ENCODE peak calls at places on chromosome 3, in six cellular contexts. One of them, this sample, is unnamed.

GRCh38 chr3:188165596-188165995 is 11.6 kb downstream of the LPP start:
- DNase-seq in GM23248: no peak
- DNase-seq in GM23338: no peak
- DNase-seq in SK-N-SH: no peak
- DNase-seq in MM.1S: no peak
- DNase-seq in PC-3: no peak
- DNase-seq in this sample: no peak

GRCh38 chr3:41318520-41318919 is 119.2 kb downstream of the CTNNB1 start:
- DNase-seq in GM23248: peak; percentile 40
- DNase-seq in GM23338: no peak
- DNase-seq in SK-N-SH: no peak
- DNase-seq in MM.1S: no peak
- DNase-seq in PC-3: peak; percentile 64
- DNase-seq in this sample: peak; percentile 29

GRCh38 chr3:160200328-160200727 is 24.9 kb upstream of the C3orf80 start:
- DNase-seq in GM23248: no peak
- DNase-seq in GM23338: no peak
- DNase-seq in SK-N-SH: no peak
- DNase-seq in MM.1S: no peak
- DNase-seq in PC-3: no peak
- DNase-seq in this sample: no peak

GRCh38 chr3:146540236-146540635 is 4.2 kb downstream of the PLSCR1 start:
- DNase-seq in GM23248: no peak
- DNase-seq in GM23338: no peak
- DNase-seq in SK-N-SH: no peak
- DNase-seq in MM.1S: peak; percentile 66
- DNase-seq in PC-3: no peak
- DNase-seq in this sample: no peak

GRCh38 chr3:21942328-21942727 is 191.3 kb upstream of the ZNF385D start:
- DNase-seq in GM23248: peak; percentile 93
- DNase-seq in GM23338: no peak
- DNase-seq in SK-N-SH: no peak
- DNase-seq in MM.1S: no peak
- DNase-seq in PC-3: peak; percentile 96
- DNase-seq in this sample: no peak

GRCh38 chr3:64056616-64057165 is 33.4 kb upstream of the PSMD6 start:
- DNase-seq in GM23248: peak; percentile 60
- DNase-seq in GM23338: no peak
- DNase-seq in SK-N-SH: no peak
- DNase-seq in MM.1S: no peak
- DNase-seq in PC-3: peak; percentile 60
- DNase-seq in this sample: no peak

GRCh38 chr3:67602816-67603215 is 51.6 kb downstream of the SUCLG2 start:
- DNase-seq in GM23248: no peak
- DNase-seq in GM23338: no peak
- DNase-seq in SK-N-SH: no peak
- DNase-seq in MM.1S: no peak
- DNase-seq in PC-3: no peak
- DNase-seq in this sample: no peak

GRCh38 chr3:139093840-139094239 is 49.1 kb upstream of the PRR23C start:
- DNase-seq in GM23248: no peak
- DNase-seq in GM23338: no peak
- DNase-seq in SK-N-SH: no peak
- DNase-seq in MM.1S: no peak
- DNase-seq in PC-3: no peak
- DNase-seq in this sample: no peak

GRCh38 chr3:27138562-27138961 is 230.6 kb downstream of the NEK10 start:
- DNase-seq in GM23248: no peak
- DNase-seq in GM23338: no peak
- DNase-seq in SK-N-SH: no peak
- DNase-seq in MM.1S: no peak
- DNase-seq in PC-3: peak; percentile 67
- DNase-seq in this sample: no peak

GRCh38 chr3:138594150-138594934 is at the start of gene CEP70:
- DNase-seq in GM23248: peak; percentile 97
- DNase-seq in GM23338: peak; percentile 98
- DNase-seq in SK-N-SH: peak; percentile 95
- DNase-seq in MM.1S: peak; percentile 97
- DNase-seq in PC-3: peak; percentile 93
- DNase-seq in this sample: peak; percentile 97

GRCh38 chr3:64209866-64210609 is 15.2 kb downstream of the PRICKLE2 start:
- DNase-seq in GM23248: peak; percentile 84
- DNase-seq in GM23338: no peak
- DNase-seq in SK-N-SH: peak; percentile 19
- DNase-seq in MM.1S: no peak
- DNase-seq in PC-3: no peak
- DNase-seq in this sample: no peak

GRCh38 chr3:99915911-99916310 is 98.2 kb downstream of the CMSS1 start:
- DNase-seq in GM23248: no peak
- DNase-seq in GM23338: no peak
- DNase-seq in SK-N-SH: no peak
- DNase-seq in MM.1S: no peak
- DNase-seq in PC-3: no peak
- DNase-seq in this sample: no peak

GRCh38 chr3:160163259-160163878 is 61.9 kb upstream of the C3orf80 start:
- DNase-seq in GM23248: peak; percentile 63
- DNase-seq in GM23338: no peak
- DNase-seq in SK-N-SH: peak; percentile 46
- DNase-seq in MM.1S: peak; percentile 64
- DNase-seq in PC-3: peak; percentile 46
- DNase-seq in this sample: no peak

GRCh38 chr3:184181596-184181995 is 4.4 kb upstream of the ABCF3 start:
- DNase-seq in GM23248: no peak
- DNase-seq in GM23338: no peak
- DNase-seq in SK-N-SH: no peak
- DNase-seq in MM.1S: no peak
- DNase-seq in PC-3: no peak
- DNase-seq in this sample: no peak

GRCh38 chr3:8485141-8485840 is 16.3 kb upstream of the LMCD1 start:
- DNase-seq in GM23248: no peak
- DNase-seq in GM23338: no peak
- DNase-seq in SK-N-SH: no peak
- DNase-seq in MM.1S: no peak
- DNase-seq in PC-3: no peak
- DNase-seq in this sample: no peak

GRCh38 chr3:124731760-124732159 is 1.5 kb downstream of the UMPS start:
- DNase-seq in GM23248: no peak
- DNase-seq in GM23338: no peak
- DNase-seq in SK-N-SH: no peak
- DNase-seq in MM.1S: no peak
- DNase-seq in PC-3: no peak
- DNase-seq in this sample: no peak

GRCh38 chr3:124730920-124731297 is 657 bp downstream of the UMPS start:
- DNase-seq in GM23248: no peak
- DNase-seq in GM23338: no peak
- DNase-seq in SK-N-SH: no peak
- DNase-seq in MM.1S: no peak
- DNase-seq in PC-3: no peak
- DNase-seq in this sample: no peak

DNA sequence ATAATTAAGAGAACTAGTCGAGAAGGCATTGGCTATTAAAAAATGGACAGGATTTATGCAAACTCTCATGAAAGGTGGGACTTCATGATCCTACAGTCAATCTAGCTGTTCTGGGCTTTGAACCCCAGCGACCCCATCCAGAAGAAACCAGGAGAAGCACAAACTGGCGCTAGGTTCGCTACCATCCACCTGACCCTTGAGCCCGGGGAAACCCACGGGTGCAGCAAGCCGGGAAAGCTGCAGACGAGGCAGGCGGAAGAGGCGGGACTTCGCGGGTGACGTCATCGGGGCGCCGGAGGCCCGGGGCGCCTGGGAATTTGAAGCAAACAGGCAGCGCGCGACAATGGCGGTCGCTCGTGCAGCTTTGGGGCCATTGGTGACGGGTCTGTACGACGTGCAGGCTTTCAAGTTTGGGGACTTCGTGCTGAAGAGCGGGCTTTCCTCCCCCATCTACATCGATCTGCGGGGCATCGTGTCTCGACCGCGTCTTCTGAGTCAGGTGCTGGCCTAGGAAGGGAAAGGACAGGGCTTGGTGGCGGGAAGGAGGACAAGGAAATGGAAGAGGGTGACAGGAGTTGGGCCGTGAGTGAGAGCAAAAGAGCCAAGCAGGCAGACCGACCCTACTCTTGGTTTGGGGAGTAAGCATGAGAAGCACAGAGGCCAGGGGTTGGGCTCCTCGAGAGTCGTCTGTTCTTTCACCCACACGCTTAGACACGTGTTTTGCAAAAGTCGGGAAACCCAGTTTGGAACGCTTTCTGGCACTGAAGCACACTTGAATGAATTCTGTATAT is at the start of gene UMPS:
- DNase-seq in GM23248: peak; percentile 93
- DNase-seq in GM23338: peak; percentile 90
- DNase-seq in SK-N-SH: peak; percentile 92
- DNase-seq in MM.1S: peak; percentile 92
- DNase-seq in PC-3: peak; percentile 80
- DNase-seq in this sample: peak; percentile 92
- TF ChIP-seq EZH2phosphoT487 in GM23248: no peak
- TF ChIP-seq EZH2phosphoT487 in GM23338: no peak
- TF ChIP-seq EZH2phosphoT487 in SK-N-SH: no peak
- TF ChIP-seq EZH2phosphoT487 in MM.1S: no peak
- TF ChIP-seq EZH2phosphoT487 in PC-3: no peak
- TF ChIP-seq EZH2phosphoT487 in this sample: no peak

GRCh38 chr3:56323986-56324420 is 144.3 kb downstream of the ERC2 start:
- DNase-seq in GM23248: peak; percentile 89
- DNase-seq in GM23338: no peak
- DNase-seq in SK-N-SH: no peak
- DNase-seq in MM.1S: no peak
- DNase-seq in PC-3: peak; percentile 43
- DNase-seq in this sample: peak; percentile 49
- H3K4me2 ChIP-seq in GM23248: peak overlapping the region; percentile 14
- H3K4me2 ChIP-seq in GM23338: peak overlapping the region; percentile 50
- H3K4me2 ChIP-seq in SK-N-SH: peak overlapping the region; percentile 4
- H3K4me2 ChIP-seq in MM.1S: no peak overlapping the region
- H3K4me2 ChIP-seq in PC-3: no peak overlapping the region
- H3K4me2 ChIP-seq in this sample: peak overlapping the region; percentile 12

GRCh38 chr3:5194801-5195509 is 7.4 kb downstream of the EDEM1 start:
- DNase-seq in GM23248: peak; percentile 93
- DNase-seq in GM23338: no peak
- DNase-seq in SK-N-SH: no peak
- DNase-seq in MM.1S: peak; percentile 73
- DNase-seq in PC-3: peak; percentile 95
- DNase-seq in this sample: no peak
- H3F3A ChIP-seq in GM23248: peaks cover 55% of the 10 kb centered on the region
- H3F3A ChIP-seq in GM23338: no peaks in the 10 kb centered on the region
- H3F3A ChIP-seq in SK-N-SH: peaks cover 30% of the 10 kb centered on the region
- H3F3A ChIP-seq in MM.1S: peaks cover 97% of the 10 kb centered on the region
- H3F3A ChIP-seq in PC-3: peaks cover 6% of the 10 kb centered on the region
- H3F3A ChIP-seq in this sample: no peaks in the 10 kb centered on the region

GRCh38 chr3:97264180-97264579 is 449.8 kb downstream of the EPHA6 start:
- DNase-seq in GM23248: no peak
- DNase-seq in GM23338: no peak
- DNase-seq in SK-N-SH: no peak
- DNase-seq in MM.1S: no peak
- DNase-seq in PC-3: no peak
- DNase-seq in this sample: no peak
- TF ChIP-seq EZH2phosphoT487 in GM23248: no peak
- TF ChIP-seq EZH2phosphoT487 in GM23338: no peak
- TF ChIP-seq EZH2phosphoT487 in SK-N-SH: no peak
- TF ChIP-seq EZH2phosphoT487 in MM.1S: no peak
- TF ChIP-seq EZH2phosphoT487 in PC-3: no peak
- TF ChIP-seq EZH2phosphoT487 in this sample: no peak

GRCh38 chr3:3559786-3560185 is 239.4 kb upstream of the LRRN1 start:
- DNase-seq in GM23248: no peak
- DNase-seq in GM23338: no peak
- DNase-seq in SK-N-SH: no peak
- DNase-seq in MM.1S: no peak
- DNase-seq in PC-3: no peak
- DNase-seq in this sample: no peak

DNA sequence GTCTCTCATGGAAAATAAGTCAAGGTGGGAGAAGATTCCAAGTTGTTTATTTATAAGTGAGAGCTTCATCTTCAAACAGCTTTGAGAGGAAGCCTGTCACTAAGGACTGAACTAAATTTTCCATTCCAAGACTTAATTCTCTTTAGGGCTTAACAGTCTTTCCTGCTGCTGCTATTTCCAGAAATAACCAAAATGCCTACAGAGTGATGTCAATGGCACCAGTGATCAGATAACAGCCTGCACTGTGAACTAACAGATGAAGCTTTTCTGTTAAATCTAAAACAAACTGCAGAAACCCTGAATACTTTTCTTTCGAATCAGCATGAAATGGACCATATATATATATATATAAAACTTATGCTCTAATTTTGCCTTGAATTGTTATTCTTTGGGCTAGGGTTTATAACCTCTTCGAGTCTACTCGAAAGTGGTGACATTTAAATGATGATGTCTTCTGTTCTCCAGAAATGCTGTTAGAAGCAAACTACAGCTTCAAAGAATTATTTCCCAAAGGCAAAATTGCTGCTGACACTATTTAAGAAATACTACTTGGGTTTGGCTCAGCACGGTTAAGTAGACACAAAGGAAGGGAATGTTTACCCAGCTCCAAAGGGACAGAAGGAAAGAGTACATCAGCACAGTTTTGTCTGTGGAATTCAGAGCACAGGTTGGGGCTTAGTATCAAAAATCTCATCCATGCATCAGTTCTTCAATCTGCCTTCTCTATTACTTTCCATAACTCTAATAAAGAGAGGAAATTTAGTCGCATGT is 238.5 kb upstream of the LRRN1 start:
- DNase-seq in GM23248: no peak
- DNase-seq in GM23338: no peak
- DNase-seq in SK-N-SH: no peak
- DNase-seq in MM.1S: no peak
- DNase-seq in PC-3: no peak
- DNase-seq in this sample: no peak
- H3K4me2 ChIP-seq in GM23248: no peak overlapping the region
- H3K4me2 ChIP-seq in GM23338: no peak overlapping the region
- H3K4me2 ChIP-seq in SK-N-SH: no peak overlapping the region
- H3K4me2 ChIP-seq in MM.1S: no peak overlapping the region
- H3K4me2 ChIP-seq in PC-3: no peak overlapping the region
- H3K4me2 ChIP-seq in this sample: no peak overlapping the region